ENCODE peak calls at places on chromosomes 1 and 21, in six cellular contexts. B is endodermal cell, M is tibial artery, Y is esophagus muscularis mucosa, V is left lung, W is keratinocyte. N is an unnamed sample.

GRCh38 chr1:110545492-110545891 is 26.5 kb upstream of the KCNA10 start:
- DNase-seq in B (no peak), M (no peak), Y (no peak), V (no peak), W (no peak), N (no peak)

GRCh38 chr1:206925116-206925736 is 3.5 kb upstream of the FCMR start:
- DNase-seq in B (peak; percentile 81), M (peak; percentile 39), Y (no peak), V (no peak), W (no peak), N (no peak)

GRCh38 chr1:53546409-53547155 is 87.4 kb downstream of the DMRTB1 start:
- DNase-seq in B (peak; percentile 33), M (peak; percentile 11), Y (no peak), V (peak; percentile 30), W (no peak), N (no peak)

GRCh38 chr1:54287821-54288220 is 87.9 kb downstream of the MRPL37 start:
- DNase-seq in B (no peak), M (peak; percentile 66), Y (no peak), V (no peak), W (no peak), N (no peak)

GRCh38 chr1:106721779-106722178 is 334.7 kb upstream of the PRMT6 start:
- DNase-seq in B (no peak), M (no peak), Y (no peak), V (no peak), W (no peak), N (no peak)

GRCh38 chr1:5647226-5647625 is 345.0 kb downstream of the NPHP4 start:
- DNase-seq in B (peak; percentile 58), M (no peak), Y (no peak), V (no peak), W (no peak), N (no peak)

GRCh38 chr1:7579831-7580804 is 191.0 kb upstream of the VAMP3 start:
- DNase-seq in B (no peak), M (peak; percentile 17), Y (no peak), V (peak; percentile 45), W (no peak), N (no peak)

GRCh38 chr1:150021191-150021688 is 10.7 kb upstream of the OTUD7B start:
- DNase-seq in B (no peak), M (no peak), Y (no peak), V (no peak), W (no peak), N (no peak)

GRCh38 chr1:47388548-47389238 is 27.4 kb upstream of the FOXE3 start:
- DNase-seq in B (peak; percentile 94), M (peak; percentile 52), Y (no peak), V (no peak), W (no peak), N (peak; percentile 80)

GRCh38 chr1:2942410-2942809 is 78.9 kb upstream of the ACTRT2 start:
- DNase-seq in B (no peak), M (no peak), Y (no peak), V (peak; percentile 51), W (no peak), N (no peak)

GRCh38 chr1:6511056-6511455 is 19.6 kb upstream of the PLEKHG5 start:
- DNase-seq in B (no peak), M (no peak), Y (no peak), V (no peak), W (no peak), N (no peak)

GRCh38 chr21:45997205-45997494 is 15.6 kb downstream of the COL6A1 start:
- DNase-seq in B (no peak), M (no peak), Y (no peak), V (no peak), W (no peak), N (no peak)

GRCh38 chr21:45996311-45997204 is 15.0 kb downstream of the COL6A1 start:
- DNase-seq in B (peak; percentile 35), M (peak; percentile 18), Y (no peak), V (peak; percentile 78), W (no peak), N (no peak)

GRCh38 chr21:45994086-45994661 is 12.6 kb downstream of the COL6A1 start:
- DNase-seq in B (no peak), M (peak; percentile 20), Y (no peak), V (peak; percentile 69), W (no peak), N (no peak)

GRCh38 chr21:45994738-45995685 is 13.4 kb downstream of the COL6A1 start:
- DNase-seq in B (peak; percentile 39), M (no peak), Y (no peak), V (peak; percentile 62), W (no peak), N (no peak)

GRCh38 chr21:45995686-45996179 is 14.2 kb downstream of the COL6A1 start:
- DNase-seq in B (peak; percentile 37), M (no peak), Y (no peak), V (peak; percentile 61), W (no peak), N (no peak)
- H3K36me3 ChIP-seq in B (no peaks in the 10 kb centered on the region), M (peaks cover 97% of the 10 kb centered on the region), Y (peaks cover 96% of the 10 kb centered on the region), V (peaks cover 32% of the 10 kb centered on the region), W (no peaks in the 10 kb centered on the region), N (no peaks in the 10 kb centered on the region)

GRCh38 chr1:101017448-101017847 is 8.1 kb downstream of the DPH5 start:
- DNase-seq in B (no peak), M (no peak), Y (no peak), V (no peak), W (no peak), N (no peak)
- H3K36me3 ChIP-seq in B (peaks cover 39% of the 10 kb centered on the region), M (peaks cover 11% of the 10 kb centered on the region), Y (peaks cover 30% of the 10 kb centered on the region), V (no peaks in the 10 kb centered on the region), W (peaks cover 18% of the 10 kb centered on the region), N (peaks cover 12% of the 10 kb centered on the region)

GRCh38 chr1:17030186-17030585 is 18.5 kb upstream of the ATP13A2 start:
- DNase-seq in B (peak; percentile 40), M (no peak), Y (no peak), V (no peak), W (no peak), N (no peak)
- H3K36me3 ChIP-seq in B (peaks cover 64% of the 10 kb centered on the region), M (peaks cover 89% of the 10 kb centered on the region), Y (peaks cover 92% of the 10 kb centered on the region), V (peaks cover 98% of the 10 kb centered on the region), W (peaks cover 32% of the 10 kb centered on the region), N (no peaks in the 10 kb centered on the region)

DNA sequence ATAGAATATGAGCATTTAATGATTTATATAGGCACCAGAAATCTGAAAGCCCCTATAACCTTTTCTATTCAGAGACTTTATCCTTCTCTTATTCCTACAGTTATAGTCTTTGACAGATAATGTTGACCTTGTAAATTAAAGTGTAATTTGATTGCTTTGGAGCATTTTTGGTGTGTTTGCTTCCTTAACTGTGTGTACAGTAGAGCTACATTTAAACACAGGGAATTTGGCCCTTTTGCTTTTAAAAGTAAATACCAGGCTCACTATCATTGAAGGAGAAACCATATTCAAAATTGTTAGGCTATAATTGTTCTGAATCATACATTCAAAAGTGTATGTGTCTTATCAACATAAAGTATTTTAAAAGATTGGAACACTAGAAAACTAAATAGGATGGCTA is 33.0 kb downstream of the STXBP3 start:
- DNase-seq in B (no peak), M (no peak), Y (no peak), V (no peak), W (no peak), N (no peak)
- H3K36me3 ChIP-seq in B (peaks cover 88% of the 10 kb centered on the region), M (peaks cover 85% of the 10 kb centered on the region), Y (peaks cover 92% of the 10 kb centered on the region), V (peaks cover 88% of the 10 kb centered on the region), W (peaks cover 4% of the 10 kb centered on the region), N (peaks cover 23% of the 10 kb centered on the region)

GRCh38 chr1:19101244-19101643 is 108.8 kb downstream of the UBR4 start:
- DNase-seq in B (no peak), M (no peak), Y (no peak), V (no peak), W (no peak), N (no peak)
- H3K36me3 ChIP-seq in B (peaks cover 100% of the 10 kb centered on the region), M (peaks cover 100% of the 10 kb centered on the region), Y (peaks cover 100% of the 10 kb centered on the region), V (peaks cover 100% of the 10 kb centered on the region), W (peaks cover 70% of the 10 kb centered on the region), N (peaks cover 9% of the 10 kb centered on the region)

DNA sequence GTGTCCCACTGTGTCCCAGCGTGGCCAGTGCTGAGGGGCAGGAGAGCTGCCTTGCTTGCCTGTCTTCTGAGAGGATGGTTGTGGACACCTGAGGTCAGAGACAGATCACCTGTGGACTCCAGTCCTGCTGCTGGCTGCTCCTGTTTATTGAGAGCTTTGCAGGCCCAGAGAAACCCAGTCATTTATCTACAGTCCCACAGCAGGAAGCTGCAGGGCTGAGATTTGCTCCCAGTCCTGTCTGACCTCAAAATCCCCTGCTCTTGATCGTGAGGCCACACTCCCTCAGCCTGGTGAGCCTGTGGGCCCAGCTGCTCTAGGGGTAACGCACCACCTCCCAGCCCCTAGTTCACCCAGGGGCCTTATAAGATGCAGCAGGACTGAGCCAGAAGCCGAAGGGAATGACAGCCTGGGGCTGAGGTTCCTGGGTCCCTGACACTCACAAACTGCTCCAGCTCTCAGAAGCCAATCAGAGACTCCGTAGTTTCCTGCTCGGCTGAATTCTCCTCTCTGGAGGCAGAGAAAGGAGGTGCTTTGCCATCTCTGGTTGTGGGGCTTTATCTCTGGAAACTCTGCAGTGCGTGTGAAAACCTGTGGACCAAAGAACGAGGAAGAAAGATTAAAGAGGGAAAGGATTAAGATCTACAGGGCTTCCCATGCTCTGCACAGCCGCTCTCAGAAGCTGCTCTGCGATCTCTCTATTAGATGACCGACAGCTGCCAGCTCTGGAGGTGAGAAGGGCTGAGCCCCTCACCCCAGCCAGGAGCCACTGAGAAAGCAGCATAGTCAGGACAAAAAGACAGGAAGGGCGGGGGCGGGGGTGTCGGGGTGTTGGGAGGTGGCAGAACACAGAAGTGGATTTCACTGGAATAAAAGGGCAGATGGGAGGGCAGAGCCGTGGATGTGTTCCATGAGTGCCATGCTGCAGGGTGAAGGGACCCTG is 39.1 kb downstream of the UBIAD1 start:
- DNase-seq in B (peak; percentile 68), M (no peak), Y (no peak), V (no peak), W (no peak), N (no peak)
- H3K36me3 ChIP-seq in B (no peaks in the 10 kb centered on the region), M (no peaks in the 10 kb centered on the region), Y (no peaks in the 10 kb centered on the region), V (no peaks in the 10 kb centered on the region), W (no peaks in the 10 kb centered on the region), N (no peaks in the 10 kb centered on the region)

N was measured in neural progenitor cell.